ENCODE peak calls at places on chromosomes 11 and 22, in eight cellular contexts. One of them, this sample, is unnamed.

GRCh38 chr11:117796456-117797428 is at the start of gene DSCAML1:
- DNase-seq in prostate gland: no peak
- DNase-seq in endothelial cell of umbilical vein: no peak
- DNase-seq in HCT116: no peak
- DNase-seq in breast epithelium: no peak
- DNase-seq in HL-60: no peak
- DNase-seq in GM23338: peak
- DNase-seq in spleen: no peak
- DNase-seq in this sample: no peak

GRCh38 chr11:88418508-88418907 is 81.0 kb upstream of the CTSC start:
- DNase-seq in endothelial cell of umbilical vein: no peak
- DNase-seq in breast epithelium: no peak
- DNase-seq in HL-60: no peak
- DNase-seq in spleen: no peak
- DNase-seq in GM23338: no peak
- DNase-seq in HCT116: no peak
- DNase-seq in prostate gland: no peak
- DNase-seq in this sample: no peak

GRCh38 chr11:111957663-111958415 is 20.7 kb downstream of the DIXDC1 start:
- DNase-seq in spleen: no peak
- DNase-seq in endothelial cell of umbilical vein: no peak
- DNase-seq in HL-60: no peak
- DNase-seq in prostate gland: no peak
- DNase-seq in HCT116: no peak
- DNase-seq in GM23338: no peak
- DNase-seq in breast epithelium: no peak
- DNase-seq in this sample: no peak

GRCh38 chr22:20131856-20132685 is 467 bp downstream of the ZDHHC8 start:
- DNase-seq in GM23338: no peak
- DNase-seq in HCT116: no peak
- DNase-seq in spleen: peak
- DNase-seq in HL-60: no peak
- DNase-seq in endothelial cell of umbilical vein: no peak
- DNase-seq in prostate gland: no peak
- DNase-seq in breast epithelium: no peak
- DNase-seq in this sample: no peak

GRCh38 chr22:33659423-33659822 is 260.9 kb downstream of the LARGE1 start:
- DNase-seq in prostate gland: peak
- DNase-seq in GM23338: no peak
- DNase-seq in endothelial cell of umbilical vein: no peak
- DNase-seq in spleen: no peak
- DNase-seq in HCT116: no peak
- DNase-seq in HL-60: no peak
- DNase-seq in breast epithelium: no peak
- DNase-seq in this sample: no peak

GRCh38 chr22:23767303-23767672 is 484 bp downstream of the CHCHD10 start:
- DNase-seq in prostate gland: no peak
- DNase-seq in endothelial cell of umbilical vein: no peak
- DNase-seq in spleen: no peak
- DNase-seq in HL-60: no peak
- DNase-seq in breast epithelium: no peak
- DNase-seq in GM23338: no peak
- DNase-seq in HCT116: no peak
- DNase-seq in this sample: no peak

GRCh38 chr11:1675536-1676253 is 21.3 kb upstream of the KRTAP5-6 start:
- DNase-seq in spleen: no peak
- DNase-seq in GM23338: no peak
- DNase-seq in HL-60: no peak
- DNase-seq in prostate gland: no peak
- DNase-seq in endothelial cell of umbilical vein: no peak
- DNase-seq in breast epithelium: no peak
- DNase-seq in HCT116: no peak
- DNase-seq in this sample: no peak

GRCh38 chr11:14973621-14974020 is 1.5 kb upstream of the CALCA start:
- DNase-seq in HL-60: no peak
- DNase-seq in endothelial cell of umbilical vein: no peak
- DNase-seq in spleen: peak
- DNase-seq in GM23338: peak
- DNase-seq in HCT116: no peak
- DNase-seq in breast epithelium: no peak
- DNase-seq in prostate gland: no peak
- DNase-seq in this sample: no peak

GRCh38 chr22:22943521-22944267 is 56.1 kb downstream of the IGLL5 start:
- DNase-seq in HCT116: no peak
- DNase-seq in prostate gland: no peak
- DNase-seq in HL-60: no peak
- DNase-seq in spleen: no peak
- DNase-seq in GM23338: peak
- DNase-seq in endothelial cell of umbilical vein: no peak
- DNase-seq in breast epithelium: peak
- DNase-seq in this sample: no peak

GRCh38 chr11:2289350-2289749 is 12.4 kb downstream of the C11orf21 start:
- DNase-seq in breast epithelium: peak
- DNase-seq in endothelial cell of umbilical vein: no peak
- DNase-seq in HL-60: no peak
- DNase-seq in GM23338: no peak
- DNase-seq in HCT116: no peak
- DNase-seq in spleen: peak
- DNase-seq in prostate gland: no peak
- DNase-seq in this sample: no peak

GRCh38 chr22:25729595-25729994 is 12.4 kb upstream of the MYO18B start:
- DNase-seq in HCT116: no peak
- DNase-seq in GM23338: no peak
- DNase-seq in prostate gland: no peak
- DNase-seq in breast epithelium: no peak
- DNase-seq in endothelial cell of umbilical vein: no peak
- DNase-seq in spleen: no peak
- DNase-seq in HL-60: no peak
- DNase-seq in this sample: no peak

GRCh38 chr22:42969348-42969975 is 45.5 kb downstream of the PACSIN2 start:
- DNase-seq in prostate gland: no peak
- DNase-seq in GM23338: no peak
- DNase-seq in breast epithelium: no peak
- DNase-seq in spleen: no peak
- DNase-seq in HCT116: no peak
- DNase-seq in HL-60: no peak
- DNase-seq in endothelial cell of umbilical vein: no peak
- DNase-seq in this sample: no peak

GRCh38 chr11:65522640-65523322 is 2.1 kb upstream of the SCYL1 start:
- DNase-seq in HCT116: no peak
- DNase-seq in spleen: peak
- DNase-seq in endothelial cell of umbilical vein: no peak
- DNase-seq in GM23338: no peak
- DNase-seq in HL-60: no peak
- DNase-seq in prostate gland: no peak
- DNase-seq in breast epithelium: no peak
- DNase-seq in this sample: no peak

GRCh38 chr22:23242473-23243001 is 62.2 kb downstream of the BCR start:
- DNase-seq in spleen: no peak
- DNase-seq in GM23338: peak
- DNase-seq in breast epithelium: no peak
- DNase-seq in HL-60: no peak
- DNase-seq in HCT116: no peak
- DNase-seq in prostate gland: no peak
- DNase-seq in endothelial cell of umbilical vein: no peak
- DNase-seq in this sample: no peak

GRCh38 chr11:83540112-83540675 is 254.0 kb upstream of the CCDC90B start:
- DNase-seq in endothelial cell of umbilical vein: no peak
- DNase-seq in spleen: no peak
- DNase-seq in breast epithelium: no peak
- DNase-seq in GM23338: peak
- DNase-seq in HCT116: no peak
- DNase-seq in prostate gland: no peak
- DNase-seq in HL-60: no peak
- DNase-seq in this sample: no peak

GRCh38 chr22:23306438-23306921 is 126.2 kb downstream of the BCR start:
- DNase-seq in prostate gland: no peak
- DNase-seq in breast epithelium: peak
- DNase-seq in spleen: peak
- DNase-seq in HCT116: no peak
- DNase-seq in GM23338: no peak
- DNase-seq in endothelial cell of umbilical vein: peak
- DNase-seq in HL-60: no peak
- DNase-seq in this sample: no peak

GRCh38 chr11:57471496-57471895 is 11.2 kb downstream of the RTN4RL2 start:
- DNase-seq in HCT116: no peak
- DNase-seq in GM23338: no peak
- DNase-seq in prostate gland: no peak
- DNase-seq in breast epithelium: no peak
- DNase-seq in HL-60: no peak
- DNase-seq in endothelial cell of umbilical vein: no peak
- DNase-seq in spleen: no peak
- DNase-seq in this sample: no peak

GRCh38 chr22:27875951-27876350 is 43.1 kb downstream of the PITPNB start:
- DNase-seq in HCT116: no peak
- DNase-seq in endothelial cell of umbilical vein: no peak
- DNase-seq in GM23338: no peak
- DNase-seq in breast epithelium: no peak
- DNase-seq in HL-60: no peak
- DNase-seq in spleen: no peak
- DNase-seq in prostate gland: no peak
- DNase-seq in this sample: no peak
- H3K27ac ChIP-seq in HCT116: no peak
- H3K27ac ChIP-seq in endothelial cell of umbilical vein: no peak
- H3K27ac ChIP-seq in GM23338: no peak
- H3K27ac ChIP-seq in breast epithelium: no peak
- H3K27ac ChIP-seq in HL-60: no peak
- H3K27ac ChIP-seq in spleen: no peak
- H3K27ac ChIP-seq in prostate gland: no peak
- H3K27ac ChIP-seq in this sample: peak

GRCh38 chr11:22795914-22796313 is 33.7 kb downstream of the SVIP start:
- DNase-seq in breast epithelium: no peak
- DNase-seq in endothelial cell of umbilical vein: peak
- DNase-seq in HL-60: no peak
- DNase-seq in HCT116: no peak
- DNase-seq in spleen: no peak
- DNase-seq in GM23338: no peak
- DNase-seq in prostate gland: no peak
- DNase-seq in this sample: no peak
- TF ChIP-seq POLR2AphosphoS5 in breast epithelium: no peak
- TF ChIP-seq POLR2AphosphoS5 in endothelial cell of umbilical vein: no peak
- TF ChIP-seq POLR2AphosphoS5 in HL-60: no peak
- TF ChIP-seq POLR2AphosphoS5 in HCT116: no peak
- TF ChIP-seq POLR2AphosphoS5 in spleen: no peak
- TF ChIP-seq POLR2AphosphoS5 in GM23338: no peak
- TF ChIP-seq POLR2AphosphoS5 in prostate gland: no peak
- TF ChIP-seq POLR2AphosphoS5 in this sample: no peak

GRCh38 chr11:44990665-44991064 is 40.0 kb upstream of the TP53I11 start:
- DNase-seq in GM23338: no peak
- DNase-seq in prostate gland: no peak
- DNase-seq in HCT116: no peak
- DNase-seq in HL-60: no peak
- DNase-seq in endothelial cell of umbilical vein: no peak
- DNase-seq in breast epithelium: no peak
- DNase-seq in spleen: no peak
- DNase-seq in this sample: no peak

GRCh38 chr11:44992774-44993173 is 42.1 kb upstream of the TP53I11 start:
- DNase-seq in prostate gland: no peak
- DNase-seq in spleen: no peak
- DNase-seq in HCT116: no peak
- DNase-seq in breast epithelium: no peak
- DNase-seq in endothelial cell of umbilical vein: no peak
- DNase-seq in HL-60: no peak
- DNase-seq in GM23338: no peak
- DNase-seq in this sample: no peak

GRCh38 chr11:44993971-44994705 is 43.5 kb upstream of the TP53I11 start:
- DNase-seq in prostate gland: no peak
- DNase-seq in GM23338: no peak
- DNase-seq in spleen: no peak
- DNase-seq in endothelial cell of umbilical vein: no peak
- DNase-seq in breast epithelium: no peak
- DNase-seq in HCT116: no peak
- DNase-seq in HL-60: no peak
- DNase-seq in this sample: no peak

GRCh38 chr11:44989831-44990566 is 39.3 kb upstream of the TP53I11 start:
- DNase-seq in endothelial cell of umbilical vein: no peak
- DNase-seq in HCT116: no peak
- DNase-seq in breast epithelium: no peak
- DNase-seq in prostate gland: peak
- DNase-seq in GM23338: no peak
- DNase-seq in HL-60: no peak
- DNase-seq in spleen: no peak
- DNase-seq in this sample: no peak

DNA sequence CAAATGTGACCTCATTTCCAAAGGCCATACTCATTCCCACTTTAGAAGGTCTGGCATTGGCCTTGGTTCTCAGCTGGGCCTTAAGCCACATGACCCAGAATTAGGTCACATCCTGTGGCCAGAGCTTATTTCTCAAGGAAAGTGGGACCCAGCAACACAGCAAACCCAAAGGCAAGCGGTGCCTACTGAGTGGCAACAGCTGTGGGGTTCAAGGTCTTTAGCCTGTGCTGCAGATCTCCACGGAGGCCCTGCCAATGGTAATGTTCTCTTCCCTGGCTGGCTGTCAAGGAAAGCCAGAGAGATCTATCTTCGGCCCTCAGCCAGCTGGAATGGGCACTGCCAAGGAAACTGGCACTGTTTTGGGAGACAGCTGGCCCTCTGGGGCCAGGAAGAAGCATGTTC is 41.5 kb upstream of the TP53I11 start:
- DNase-seq in HCT116: no peak
- DNase-seq in prostate gland: peak
- DNase-seq in endothelial cell of umbilical vein: no peak
- DNase-seq in GM23338: no peak
- DNase-seq in HL-60: no peak
- DNase-seq in spleen: no peak
- DNase-seq in breast epithelium: no peak
- DNase-seq in this sample: no peak
- H3K27ac ChIP-seq in HCT116: no peak
- H3K27ac ChIP-seq in prostate gland: no peak
- H3K27ac ChIP-seq in endothelial cell of umbilical vein: no peak
- H3K27ac ChIP-seq in GM23338: no peak
- H3K27ac ChIP-seq in HL-60: no peak
- H3K27ac ChIP-seq in spleen: no peak
- H3K27ac ChIP-seq in breast epithelium: no peak
- H3K27ac ChIP-seq in this sample: no peak

DNA sequence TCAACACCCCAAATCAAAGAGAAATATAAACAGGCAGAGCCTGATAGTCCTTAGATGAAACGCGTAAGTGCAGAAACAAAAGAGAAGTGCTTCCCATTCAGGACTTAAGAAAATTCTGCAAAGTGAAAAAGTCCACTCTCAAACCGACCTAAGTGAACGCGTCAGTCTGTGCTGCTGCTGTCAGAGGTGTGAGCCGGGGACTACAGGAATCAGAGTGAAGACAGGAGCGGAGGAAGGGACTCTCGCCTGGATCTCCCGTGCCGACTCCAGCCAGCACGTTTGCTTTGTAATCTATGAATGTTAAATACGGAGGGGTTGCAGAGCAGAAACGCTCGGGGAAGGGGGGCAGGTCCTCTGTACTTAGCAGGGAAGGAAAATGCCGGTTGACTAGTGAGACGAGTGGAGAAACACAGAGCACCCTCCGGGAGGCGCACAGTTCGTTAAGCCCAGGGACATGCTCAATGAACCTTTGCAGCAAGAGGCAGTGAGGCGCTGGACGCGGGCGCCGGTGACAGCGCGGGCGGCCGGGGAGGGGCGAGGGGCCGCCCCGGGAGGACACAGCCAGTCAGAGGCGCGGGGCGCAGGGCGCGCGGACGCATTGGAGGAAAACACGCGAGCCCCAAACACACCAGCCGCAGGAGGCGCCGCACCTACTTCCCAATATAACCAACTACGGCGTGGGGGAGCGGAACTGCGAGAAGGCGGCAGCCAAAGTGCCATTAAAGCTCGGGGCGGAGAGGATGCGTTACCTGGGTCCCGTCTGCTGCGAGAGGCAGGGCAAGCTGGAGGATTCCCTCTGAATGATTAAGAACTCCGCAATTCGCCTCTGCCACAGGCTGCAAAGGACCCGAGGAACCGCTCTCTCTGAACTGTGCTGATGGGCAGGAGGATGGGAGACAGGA is at the start of gene CNTN5:
- DNase-seq in GM23338: peak
- DNase-seq in breast epithelium: no peak
- DNase-seq in spleen: no peak
- DNase-seq in prostate gland: no peak
- DNase-seq in HL-60: no peak
- DNase-seq in endothelial cell of umbilical vein: no peak
- DNase-seq in HCT116: no peak
- DNase-seq in this sample: no peak
- TF ChIP-seq POLR2AphosphoS5 in GM23338: no peak
- TF ChIP-seq POLR2AphosphoS5 in breast epithelium: no peak
- TF ChIP-seq POLR2AphosphoS5 in spleen: no peak
- TF ChIP-seq POLR2AphosphoS5 in prostate gland: no peak
- TF ChIP-seq POLR2AphosphoS5 in HL-60: no peak
- TF ChIP-seq POLR2AphosphoS5 in endothelial cell of umbilical vein: no peak
- TF ChIP-seq POLR2AphosphoS5 in HCT116: no peak
- TF ChIP-seq POLR2AphosphoS5 in this sample: no peak